ENCODE peak calls at places on chromosomes 13 and 19, in five cellular contexts. One of them, this sample, is unnamed.

GRCh38 chr13:65965496-65965895 is 1264.6 kb downstream of the PCDH9 start:
- DNase-seq in MV-4-11: peak
- DNase-seq in GOT3: no peak
- DNase-seq in endothelial cell: no peak
- DNase-seq in activated CD4-positive, alpha-beta T cell treated with anti-CD3 and anti-CD28 coated beads, Interleukin-2, amount 50 U/mL, for 24 hours: no peak
- DNase-seq in this sample: no peak

GRCh38 chr19:18845961-18846360 is 14.2 kb downstream of the UPF1 start:
- DNase-seq in MV-4-11: no peak
- DNase-seq in GOT3: no peak
- DNase-seq in endothelial cell: no peak
- DNase-seq in activated CD4-positive, alpha-beta T cell treated with anti-CD3 and anti-CD28 coated beads, Interleukin-2, amount 50 U/mL, for 24 hours: no peak
- DNase-seq in this sample: no peak

GRCh38 chr19:6221220-6221877 is 58.4 kb downstream of the MLLT1 start:
- DNase-seq in MV-4-11: no peak
- DNase-seq in GOT3: no peak
- DNase-seq in endothelial cell: no peak
- DNase-seq in activated CD4-positive, alpha-beta T cell treated with anti-CD3 and anti-CD28 coated beads, Interleukin-2, amount 50 U/mL, for 24 hours: no peak
- DNase-seq in this sample: no peak

GRCh38 chr19:47013041-47013517 is 6.6 kb upstream of the NPAS1 start:
- DNase-seq in MV-4-11: peak
- DNase-seq in GOT3: peak
- DNase-seq in endothelial cell: peak
- DNase-seq in activated CD4-positive, alpha-beta T cell treated with anti-CD3 and anti-CD28 coated beads, Interleukin-2, amount 50 U/mL, for 24 hours: peak
- DNase-seq in this sample: peak

GRCh38 chr19:48568345-48568886 is 16.4 kb downstream of the SULT2B1 start:
- DNase-seq in MV-4-11: peak
- DNase-seq in GOT3: peak
- DNase-seq in endothelial cell: no peak
- DNase-seq in activated CD4-positive, alpha-beta T cell treated with anti-CD3 and anti-CD28 coated beads, Interleukin-2, amount 50 U/mL, for 24 hours: no peak
- DNase-seq in this sample: peak

GRCh38 chr13:89490661-89491060 is 1819.5 kb downstream of the SLITRK5 start:
- DNase-seq in MV-4-11: no peak
- DNase-seq in GOT3: no peak
- DNase-seq in endothelial cell: no peak
- DNase-seq in activated CD4-positive, alpha-beta T cell treated with anti-CD3 and anti-CD28 coated beads, Interleukin-2, amount 50 U/mL, for 24 hours: no peak
- DNase-seq in this sample: no peak

GRCh38 chr13:112169941-112170822 is 103.2 kb downstream of the SOX1 start:
- DNase-seq in MV-4-11: no peak
- DNase-seq in GOT3: no peak
- DNase-seq in endothelial cell: no peak
- DNase-seq in activated CD4-positive, alpha-beta T cell treated with anti-CD3 and anti-CD28 coated beads, Interleukin-2, amount 50 U/mL, for 24 hours: no peak
- DNase-seq in this sample: peak

GRCh38 chr13:101231751-101232428 is 184.4 kb downstream of the NALCN start:
- DNase-seq in MV-4-11: no peak
- DNase-seq in GOT3: no peak
- DNase-seq in endothelial cell: no peak
- DNase-seq in activated CD4-positive, alpha-beta T cell treated with anti-CD3 and anti-CD28 coated beads, Interleukin-2, amount 50 U/mL, for 24 hours: no peak
- DNase-seq in this sample: no peak

GRCh38 chr19:33473644-33474305 is 47.8 kb downstream of the PEPD start:
- DNase-seq in MV-4-11: peak
- DNase-seq in GOT3: no peak
- DNase-seq in endothelial cell: no peak
- DNase-seq in activated CD4-positive, alpha-beta T cell treated with anti-CD3 and anti-CD28 coated beads, Interleukin-2, amount 50 U/mL, for 24 hours: no peak
- DNase-seq in this sample: peak

GRCh38 chr19:48925240-48925843 is 8.2 kb upstream of the DHDH start:
- DNase-seq in MV-4-11: no peak
- DNase-seq in GOT3: no peak
- DNase-seq in endothelial cell: no peak
- DNase-seq in activated CD4-positive, alpha-beta T cell treated with anti-CD3 and anti-CD28 coated beads, Interleukin-2, amount 50 U/mL, for 24 hours: no peak
- DNase-seq in this sample: no peak

GRCh38 chr19:55549500-55550320 is 4.4 kb upstream of the SBK3 start:
- DNase-seq in MV-4-11: no peak
- DNase-seq in GOT3: no peak
- DNase-seq in endothelial cell: peak
- DNase-seq in activated CD4-positive, alpha-beta T cell treated with anti-CD3 and anti-CD28 coated beads, Interleukin-2, amount 50 U/mL, for 24 hours: no peak
- DNase-seq in this sample: no peak

GRCh38 chr19:7326105-7326877 is 22.4 kb upstream of the ARHGEF18 start:
- DNase-seq in MV-4-11: no peak
- DNase-seq in GOT3: no peak
- DNase-seq in endothelial cell: no peak
- DNase-seq in activated CD4-positive, alpha-beta T cell treated with anti-CD3 and anti-CD28 coated beads, Interleukin-2, amount 50 U/mL, for 24 hours: no peak
- DNase-seq in this sample: no peak

GRCh38 chr19:4521170-4521887 is 3.0 kb upstream of the PLIN4 start:
- DNase-seq in MV-4-11: no peak
- DNase-seq in GOT3: no peak
- DNase-seq in endothelial cell: no peak
- DNase-seq in activated CD4-positive, alpha-beta T cell treated with anti-CD3 and anti-CD28 coated beads, Interleukin-2, amount 50 U/mL, for 24 hours: no peak
- DNase-seq in this sample: no peak

GRCh38 chr19:29715695-29716581 is 877 bp upstream of the C19orf12 start:
- DNase-seq in MV-4-11: peak
- DNase-seq in GOT3: no peak
- DNase-seq in endothelial cell: no peak
- DNase-seq in activated CD4-positive, alpha-beta T cell treated with anti-CD3 and anti-CD28 coated beads, Interleukin-2, amount 50 U/mL, for 24 hours: no peak
- DNase-seq in this sample: no peak

GRCh38 chr19:19591133-19591825 is 27.2 kb downstream of the PBX4 start:
- DNase-seq in MV-4-11: peak
- DNase-seq in GOT3: peak
- DNase-seq in endothelial cell: no peak
- DNase-seq in activated CD4-positive, alpha-beta T cell treated with anti-CD3 and anti-CD28 coated beads, Interleukin-2, amount 50 U/mL, for 24 hours: peak
- DNase-seq in this sample: no peak

GRCh38 chr13:73576291-73576690 is 517.5 kb downstream of the KLF5 start:
- DNase-seq in MV-4-11: no peak
- DNase-seq in GOT3: no peak
- DNase-seq in endothelial cell: no peak
- DNase-seq in activated CD4-positive, alpha-beta T cell treated with anti-CD3 and anti-CD28 coated beads, Interleukin-2, amount 50 U/mL, for 24 hours: no peak
- DNase-seq in this sample: no peak

GRCh38 chr13:107545946-107546502 is 669.3 kb downstream of the LIG4 start:
- DNase-seq in MV-4-11: no peak
- DNase-seq in GOT3: no peak
- DNase-seq in endothelial cell: no peak
- DNase-seq in activated CD4-positive, alpha-beta T cell treated with anti-CD3 and anti-CD28 coated beads, Interleukin-2, amount 50 U/mL, for 24 hours: no peak
- DNase-seq in this sample: no peak

GRCh38 chr19:41871573-41872383 is 5.3 kb upstream of the CD79A start:
- DNase-seq in MV-4-11: peak
- DNase-seq in GOT3: no peak
- DNase-seq in endothelial cell: no peak
- DNase-seq in activated CD4-positive, alpha-beta T cell treated with anti-CD3 and anti-CD28 coated beads, Interleukin-2, amount 50 U/mL, for 24 hours: peak
- DNase-seq in this sample: no peak

GRCh38 chr19:3366761-3367571 is 583 bp downstream of the NFIC start:
- DNase-seq in MV-4-11: peak
- DNase-seq in GOT3: no peak
- DNase-seq in endothelial cell: no peak
- DNase-seq in activated CD4-positive, alpha-beta T cell treated with anti-CD3 and anti-CD28 coated beads, Interleukin-2, amount 50 U/mL, for 24 hours: no peak
- DNase-seq in this sample: no peak

GRCh38 chr13:48009298-48009697 is 8.2 kb upstream of the SUCLA2 start:
- DNase-seq in MV-4-11: peak
- DNase-seq in GOT3: no peak
- DNase-seq in endothelial cell: no peak
- DNase-seq in activated CD4-positive, alpha-beta T cell treated with anti-CD3 and anti-CD28 coated beads, Interleukin-2, amount 50 U/mL, for 24 hours: no peak
- DNase-seq in this sample: no peak

GRCh38 chr13:93318538-93318937 is 91.9 kb downstream of the GPC6 start:
- DNase-seq in MV-4-11: peak
- DNase-seq in GOT3: no peak
- DNase-seq in endothelial cell: peak
- DNase-seq in activated CD4-positive, alpha-beta T cell treated with anti-CD3 and anti-CD28 coated beads, Interleukin-2, amount 50 U/mL, for 24 hours: no peak
- DNase-seq in this sample: no peak

GRCh38 chr19:4866595-4867424 is 657 bp downstream of the PLIN3 start:
- DNase-seq in MV-4-11: peak
- DNase-seq in GOT3: peak
- DNase-seq in endothelial cell: peak
- DNase-seq in activated CD4-positive, alpha-beta T cell treated with anti-CD3 and anti-CD28 coated beads, Interleukin-2, amount 50 U/mL, for 24 hours: no peak
- DNase-seq in this sample: peak

GRCh38 chr19:55345818-55346724 is 6.4 kb downstream of the KMT5C start:
- DNase-seq in MV-4-11: no peak
- DNase-seq in GOT3: no peak
- DNase-seq in endothelial cell: no peak
- DNase-seq in activated CD4-positive, alpha-beta T cell treated with anti-CD3 and anti-CD28 coated beads, Interleukin-2, amount 50 U/mL, for 24 hours: no peak
- DNase-seq in this sample: no peak

GRCh38 chr19:55005684-55006488 is 32.2 kb downstream of the GP6 start:
- DNase-seq in MV-4-11: peak
- DNase-seq in GOT3: no peak
- DNase-seq in endothelial cell: no peak
- DNase-seq in activated CD4-positive, alpha-beta T cell treated with anti-CD3 and anti-CD28 coated beads, Interleukin-2, amount 50 U/mL, for 24 hours: peak
- DNase-seq in this sample: no peak